ENCODE peak calls at places on chromosome 1, in eight cellular contexts. S is left ventricle myocardium inferior, V is spleen, B is mammary epithelial cell, G is pancreas, P is GM23338, L is cardiac fibroblast, D is IMR-90. O is an unnamed sample.

GRCh38 chr1:242454262-242455051 is 70.0 kb downstream of the PLD5 start:
- DNase-seq in D (peak), P (peak), B (peak), L (peak), V (no peak), G (no peak), S (no peak), O (no peak)

GRCh38 chr1:111948209-111949131 is 41.0 kb downstream of the KCND3 start:
- DNase-seq in D (no peak), V (no peak), B (peak), L (peak), S (peak), G (no peak), P (no peak), O (no peak)

GRCh38 chr1:172144445-172145060 is 275.9 kb upstream of the C1orf105 start:
- DNase-seq in D (peak), L (peak), S (peak), P (no peak), G (peak), V (peak), B (no peak), O (peak)

GRCh38 chr1:4626560-4627319 is 27.7 kb upstream of the AJAP1 start:
- DNase-seq in D (no peak), B (no peak), G (no peak), L (no peak), V (peak), S (peak), P (no peak), O (no peak)

GRCh38 chr1:117271129-117271528 is 60.4 kb upstream of the VTCN1 start:
- DNase-seq in S (no peak), L (no peak), G (no peak), D (no peak), P (no peak), V (no peak), B (no peak), O (no peak)

GRCh38 chr1:60865146-60865545 is 217.2 kb upstream of the NFIA start:
- DNase-seq in D (no peak), P (no peak), S (no peak), V (no peak), B (no peak), L (no peak), G (no peak), O (no peak)

GRCh38 chr1:193988885-193989284 is 802.5 kb upstream of the B3GALT2 start:
- DNase-seq in B (no peak), D (no peak), P (no peak), G (no peak), L (no peak), S (no peak), V (no peak), O (no peak)

GRCh38 chr1:103901072-103901471 is 151.4 kb downstream of the AMY1C start:
- DNase-seq in V (no peak), S (no peak), G (no peak), L (no peak), B (no peak), D (no peak), P (no peak), O (no peak)

GRCh38 chr1:117838911-117839310 is 90.5 kb downstream of the GDAP2 start:
- DNase-seq in D (peak), L (peak), G (no peak), S (no peak), B (peak), V (no peak), P (no peak), O (no peak)

GRCh38 chr1:10631811-10632481 is 157.2 kb downstream of the PEX14 start:
- DNase-seq in L (no peak), B (no peak), V (peak), S (peak), P (peak), D (no peak), G (no peak), O (peak)

GRCh38 chr1:170578356-170578755 is 46.4 kb downstream of the GORAB start:
- DNase-seq in D (peak), P (no peak), S (no peak), V (no peak), G (no peak), B (no peak), L (no peak), O (no peak)

GRCh38 chr1:56284933-56285332 is 294.4 kb downstream of the PLPP3 start:
- DNase-seq in P (peak), D (peak), B (no peak), L (peak), V (no peak), S (no peak), G (no peak), O (no peak)

DNA sequence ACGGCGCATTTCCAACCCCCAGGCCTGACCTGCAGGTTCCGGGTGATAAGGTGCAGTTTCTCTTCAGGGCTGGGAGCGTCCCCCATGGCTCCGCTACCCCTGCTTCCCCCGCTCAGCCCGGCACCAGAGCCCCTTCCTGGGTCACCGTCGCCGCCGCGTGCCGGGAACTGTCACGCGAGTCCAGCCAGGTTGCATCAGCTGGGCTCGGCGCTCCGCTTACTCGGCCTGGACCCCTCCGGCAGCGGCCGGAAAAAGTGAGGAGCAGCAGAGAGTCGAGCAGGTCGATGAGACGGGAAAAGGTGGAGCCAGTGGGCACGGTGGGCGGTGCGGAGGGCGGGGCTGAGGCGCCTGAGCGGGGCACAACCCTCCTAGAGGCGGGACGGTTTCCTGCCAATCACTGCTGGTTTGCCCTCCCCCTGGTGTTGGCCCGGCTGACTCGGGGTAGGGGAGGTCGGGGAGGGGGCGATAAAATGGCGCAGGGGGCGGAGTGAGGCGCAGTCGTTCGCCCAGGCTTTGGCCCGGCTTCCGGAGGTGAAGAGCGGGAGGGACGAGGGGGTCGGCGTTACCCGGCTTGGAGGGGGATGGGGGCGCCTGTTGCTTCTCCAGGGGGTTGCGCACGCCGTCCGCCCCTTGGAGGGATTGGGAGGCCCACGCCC is at the start of the genes S100PBP and YARS1:
- DNase-seq in P (peak), G (peak), S (peak), B (peak), V (peak), L (peak), D (peak), O (peak)
- TF ChIP-seq CTCF in P (no peak), G (no peak), S (peak), B (no peak), V (no peak), L (no peak), D (no peak), O (peak)

GRCh38 chr1:151055581-151055980 is 3.8 kb downstream of the CDC42SE1 start:
- DNase-seq in S (no peak), B (no peak), L (no peak), D (no peak), V (no peak), P (no peak), G (no peak), O (no peak)

GRCh38 chr1:151058682-151059341 is 610 bp downstream of the CDC42SE1 start:
- DNase-seq in G (peak), S (no peak), L (peak), P (peak), B (peak), V (peak), D (peak), O (peak)

GRCh38 chr1:151054971-151055547 is 4.4 kb downstream of the CDC42SE1 start:
- DNase-seq in G (no peak), V (no peak), B (no peak), S (no peak), P (no peak), L (no peak), D (no peak), O (no peak)

GRCh38 chr1:151056149-151056548 is 3.3 kb downstream of the CDC42SE1 start:
- DNase-seq in G (no peak), B (no peak), V (no peak), P (no peak), D (no peak), L (no peak), S (no peak), O (peak)

GRCh38 chr1:151056574-151056973 is 2.8 kb downstream of the CDC42SE1 start:
- DNase-seq in L (no peak), D (no peak), V (no peak), B (no peak), G (no peak), S (no peak), P (no peak), O (peak)
- H3K4me3 ChIP-seq in L (no peak), D (no peak), V (peak), B (no peak), G (peak), S (peak), P (no peak), O (no peak)

DNA sequence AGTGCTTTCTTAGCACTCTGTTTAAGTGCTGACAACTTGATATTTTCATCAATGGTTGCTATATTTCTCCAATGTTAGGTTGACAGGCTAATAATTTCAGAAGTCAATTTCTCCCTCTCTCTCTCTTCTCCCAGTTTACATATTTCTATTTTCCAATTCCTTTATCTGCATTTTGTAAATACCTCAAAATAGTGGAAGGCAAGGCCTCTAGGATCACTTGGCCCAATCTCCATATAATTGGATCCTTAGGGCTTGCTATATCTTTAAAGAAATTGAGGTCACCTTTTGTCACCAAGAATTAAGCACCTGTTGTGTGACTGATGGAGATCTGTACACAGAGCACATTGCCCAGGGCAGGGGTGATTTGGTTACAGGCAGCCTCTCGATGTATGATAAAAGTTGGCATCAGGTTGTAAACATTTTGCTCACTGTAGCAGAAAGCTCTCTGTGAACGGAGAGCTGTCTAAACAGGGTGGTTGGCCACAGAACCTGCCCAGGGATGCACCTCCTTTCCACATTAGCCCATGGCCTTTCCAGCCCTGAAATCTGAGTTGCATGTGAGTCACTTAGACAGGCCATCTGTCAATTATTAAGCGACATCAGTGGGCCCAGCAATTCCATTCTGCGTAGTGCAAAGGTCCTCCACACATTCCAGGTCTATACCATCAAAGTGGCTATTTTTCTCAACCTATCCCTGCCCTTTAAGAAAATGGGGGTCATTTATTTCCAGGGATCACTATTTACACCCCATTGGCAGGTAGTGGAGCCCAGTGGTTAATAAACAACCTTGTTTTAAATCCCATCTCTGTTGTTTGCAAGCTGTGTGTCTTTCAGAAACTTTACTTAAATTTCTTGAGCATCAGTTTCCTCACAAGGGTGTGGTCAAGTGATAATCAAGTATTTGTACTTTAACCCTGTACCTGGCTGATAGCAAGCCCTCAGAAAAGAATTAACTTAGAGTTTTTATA is 29.1 kb upstream of the IRF2BP2 start:
- DNase-seq in D (peak), B (peak), V (no peak), P (no peak), S (no peak), L (no peak), G (peak), O (no peak)
- TF ChIP-seq CTCF in D (no peak), B (no peak), V (no peak), P (no peak), S (no peak), L (no peak), G (no peak), O (no peak)

GRCh38 chr1:211639500-211640361 is 35.7 kb downstream of the NEK2 start:
- DNase-seq in B (peak), S (no peak), L (peak), D (peak), P (no peak), V (no peak), G (no peak), O (no peak)

GRCh38 chr1:211643324-211644212 is 31.9 kb downstream of the NEK2 start:
- DNase-seq in G (peak), L (no peak), D (no peak), V (no peak), S (no peak), B (peak), P (no peak), O (peak)

GRCh38 chr1:211644653-211645052 is 30.8 kb downstream of the NEK2 start:
- DNase-seq in L (no peak), P (no peak), B (no peak), G (no peak), D (no peak), V (no peak), S (no peak), O (no peak)

GRCh38 chr1:211641942-211642341 is 33.5 kb downstream of the NEK2 start:
- DNase-seq in G (no peak), B (no peak), L (no peak), V (no peak), D (no peak), P (no peak), S (no peak), O (no peak)

GRCh38 chr1:211642870-211643269 is 32.6 kb downstream of the NEK2 start:
- DNase-seq in S (no peak), L (no peak), G (no peak), P (no peak), D (no peak), B (no peak), V (no peak), O (no peak)
- H3K4me3 ChIP-seq in S (no peak), L (no peak), G (no peak), P (no peak), D (no peak), B (no peak), V (no peak), O (no peak)